ENCODE peak calls at places on chromosomes 5 and 9, in seven cellular contexts. S, N, T, B, U, C and R are unnamed samples.

GRCh38 chr5:126124706-126125345 is 298.4 kb upstream of the GRAMD2B start:
- DNase-seq in U (no peak), T (peak; percentile 64), S (no peak), N (peak; percentile 31), B (peak; percentile 49), C (no peak), R (no peak)

GRCh38 chr5:179152144-179152895 is 92.1 kb downstream of the ZNF354C start:
- DNase-seq in N (no peak), B (no peak), T (no peak), U (no peak), S (no peak), C (no peak), R (no peak)

GRCh38 chr5:56816546-56817081 is 1.3 kb downstream of the MAP3K1 start:
- DNase-seq in N (peak; percentile 79), B (peak; percentile 94), S (peak; percentile 45), C (peak; percentile 83), T (peak; percentile 54), U (no peak), R (peak; percentile 75)

GRCh38 chr9:846852-847251 is 5.4 kb downstream of the DMRT1 start:
- DNase-seq in S (no peak), U (no peak), T (no peak), B (peak; percentile 76), C (peak; percentile 55), N (no peak), R (no peak)

GRCh38 chr5:72878854-72879253 is 62.4 kb downstream of the TNPO1 start:
- DNase-seq in N (no peak), T (no peak), S (no peak), C (no peak), U (no peak), B (no peak), R (no peak)

GRCh38 chr5:54616031-54616430 is 98.5 kb downstream of the SNX18 start:
- DNase-seq in B (no peak), C (no peak), U (no peak), T (peak; percentile 89), N (peak; percentile 61), S (no peak), R (peak; percentile 68)

GRCh38 chr5:157186309-157187045 is 5.8 kb downstream of the ITK start:
- DNase-seq in U (no peak), N (no peak), T (no peak), C (no peak), S (no peak), B (no peak), R (no peak)

GRCh38 chr5:100623719-100624118 is 88.5 kb downstream of the FAM174A start:
- DNase-seq in T (peak; percentile 25), C (no peak), B (peak; percentile 14), N (peak; percentile 42), U (no peak), S (no peak), R (peak; percentile 51)

GRCh38 chr9:124108216-124108615 is 96.6 kb downstream of the LHX2 start:
- DNase-seq in B (no peak), N (no peak), C (no peak), T (no peak), U (no peak), S (no peak), R (no peak)

GRCh38 chr5:113044776-113045175 is 68.2 kb downstream of the DCP2 start:
- DNase-seq in N (no peak), T (no peak), B (no peak), S (no peak), C (no peak), U (no peak), R (no peak)

GRCh38 chr5:128736567-128736966 is 198.5 kb upstream of the FBN2 start:
- DNase-seq in B (peak; percentile 18), U (no peak), C (no peak), T (peak; percentile 6), N (no peak), S (no peak), R (no peak)

GRCh38 chr9:98191210-98191609 is 1.2 kb downstream of the CORO2A start:
- DNase-seq in C (no peak), N (no peak), S (no peak), T (no peak), U (no peak), B (peak; percentile 27), R (no peak)

GRCh38 chr9:99513441-99514112 is 291.5 kb downstream of the SEC61B start:
- DNase-seq in B (no peak), T (no peak), N (no peak), S (no peak), U (no peak), C (no peak), R (no peak)

GRCh38 chr5:80565330-80565729 is 4.8 kb downstream of the ANKRD34B start:
- DNase-seq in T (no peak), N (no peak), C (no peak), U (no peak), S (no peak), B (peak; percentile 31), R (peak; percentile 30)

GRCh38 chr9:35518981-35519679 is 29.2 kb downstream of the RUSC2 start:
- DNase-seq in T (peak; percentile 58), N (peak; percentile 48), B (peak; percentile 72), S (no peak), C (no peak), U (no peak), R (peak; percentile 51)

GRCh38 chr9:133496901-133497411 is 18.1 kb upstream of the SLC2A6 start:
- DNase-seq in B (no peak), U (no peak), N (no peak), S (no peak), C (no peak), T (no peak), R (no peak)

GRCh38 chr5:177403194-177403825 is 2.8 kb upstream of the PFN3 start:
- DNase-seq in C (peak; percentile 72), B (peak; percentile 36), U (no peak), T (peak; percentile 12), N (peak; percentile 64), S (peak; percentile 32), R (peak; percentile 43)

GRCh38 chr9:81563739-81564138 is 125.6 kb downstream of the TLE1 start:
- DNase-seq in U (no peak), B (no peak), N (no peak), T (no peak), C (no peak), S (no peak), R (no peak)

GRCh38 chr9:133403766-133404439 is 13.9 kb downstream of the REXO4 start:
- DNase-seq in B (peak; percentile 57), S (no peak), U (peak; percentile 43), T (no peak), C (peak; percentile 81), N (peak; percentile 7), R (no peak)

GRCh38 chr5:33494476-33494875 is 53.7 kb downstream of the TARS1 start:
- DNase-seq in B (no peak), C (no peak), N (no peak), U (no peak), S (no peak), T (no peak), R (no peak)

GRCh38 chr9:92033991-92034390 is 81.2 kb downstream of the SPTLC1 start:
- DNase-seq in C (no peak), T (no peak), B (no peak), S (no peak), N (no peak), U (no peak), R (no peak)

GRCh38 chr5:62403411-62404250 is at the start of gene DIMT1:
- DNase-seq in B (peak; percentile 99), U (peak; percentile 93), C (peak; percentile 97), S (peak; percentile 94), N (peak; percentile 99), T (peak; percentile 97), R (peak; percentile 99)

GRCh38 chr9:133587051-133587450 is 22.1 kb downstream of the FAM163B start:
- DNase-seq in C (no peak), N (no peak), U (no peak), B (no peak), T (no peak), S (no peak), R (no peak)

GRCh38 chr9:78278177-78278777 is 18.6 kb upstream of the PSAT1 start:
- DNase-seq in C (no peak), B (no peak), U (no peak), T (peak; percentile 82), S (no peak), N (peak; percentile 92), R (no peak)

GRCh38 chr5:168590666-168591065 is 11.5 kb upstream of the PANK3 start:
- DNase-seq in B (no peak), T (no peak), U (no peak), N (no peak), C (no peak), S (no peak), R (no peak)

GRCh38 chr5:54795284-54795683 is 190.1 kb downstream of the ESM1 start:
- DNase-seq in S (no peak), N (no peak), B (no peak), U (no peak), T (no peak), C (no peak), R (no peak)

GRCh38 chr5:54703091-54703490 is 185.5 kb downstream of the SNX18 start:
- DNase-seq in C (no peak), N (peak; percentile 76), T (peak; percentile 93), S (peak; percentile 14), U (no peak), B (no peak), R (no peak)

GRCh38 chr5:81788271-81788670 is 37.4 kb upstream of the SSBP2 start:
- DNase-seq in S (no peak), N (no peak), C (no peak), T (no peak), U (no peak), B (no peak), R (no peak)
- H3K18ac ChIP-seq in S (no peak overlapping the region), N (no peak overlapping the region), C (no peak overlapping the region), T (peak overlapping the region; percentile 61), U (peak overlapping the region; percentile 95), B (peak overlapping the region; percentile 60), R (no peak overlapping the region)

DNA sequence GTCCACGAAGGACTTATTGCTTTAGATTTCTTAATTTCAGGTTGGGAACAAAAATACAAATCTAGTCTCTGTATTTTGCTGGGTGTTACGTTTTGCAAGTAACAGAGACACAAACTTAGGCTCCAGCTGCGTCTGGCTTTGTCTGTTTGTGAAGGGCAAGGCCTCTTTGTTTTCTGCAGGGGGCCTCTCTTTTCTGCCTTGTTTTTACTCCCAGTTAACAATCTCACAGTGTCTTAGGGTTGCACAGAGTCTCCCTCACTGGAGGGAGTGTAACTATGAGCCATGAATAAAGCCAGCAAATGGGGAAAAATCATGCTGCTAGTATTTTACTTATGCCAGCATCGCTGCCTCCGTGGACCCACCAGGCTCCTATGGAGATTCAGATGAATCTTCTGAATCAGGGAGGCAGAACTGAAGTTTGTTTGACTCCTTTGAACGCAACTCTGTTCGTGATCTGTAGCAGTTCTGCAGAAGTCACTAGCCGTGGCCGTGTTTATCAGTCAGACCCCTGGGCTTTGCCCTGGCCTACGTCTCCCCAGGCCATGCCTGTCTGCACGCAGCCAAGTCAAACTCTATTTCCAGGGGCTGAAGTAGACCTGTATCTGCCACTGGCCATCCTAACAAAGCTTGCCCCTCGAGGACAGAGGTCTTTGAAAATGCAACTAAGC is 77.2 kb downstream of the ATP10B start:
- DNase-seq in U (no peak), S (peak; percentile 27), C (no peak), T (no peak), B (no peak), N (no peak), R (no peak)
- H3K9ac ChIP-seq in U (no peak overlapping the region), S (no peak overlapping the region), C (no peak overlapping the region), T (no peak overlapping the region), B (no peak overlapping the region), N (no peak overlapping the region), R (peak overlapping the region; percentile 44)

GRCh38 chr5:149894237-149894636 is 50.4 kb downstream of the PDE6A start:
- DNase-seq in N (no peak), S (no peak), B (no peak), T (no peak), U (no peak), C (no peak), R (no peak)
- H3K18ac ChIP-seq in N (no peak overlapping the region), S (no peak overlapping the region), B (no peak overlapping the region), T (no peak overlapping the region), U (no peak overlapping the region), C (no peak overlapping the region), R (no peak overlapping the region)

GRCh38 chr9:89961616-89962341 is 357.0 kb downstream of the GADD45G start:
- DNase-seq in C (no peak), S (no peak), T (peak; percentile 17), N (peak; percentile 56), B (no peak), U (no peak), R (no peak)
- H3K9ac ChIP-seq in C (no peak overlapping the region), S (no peak overlapping the region), T (peak overlapping the region; percentile 40), N (peak overlapping the region; percentile 40), B (no peak overlapping the region), U (no peak overlapping the region), R (no peak overlapping the region)